ENCODE peak calls at places on chromosomes 16 and 17, in five cellular contexts. T is HCT116, G is PC-3, X is mesenchymal stem cell, C is fibroblast of lung. A is an unnamed sample.

GRCh38 chr16:19210968-19211367 is 42.9 kb downstream of the SYT17 start:
- DNase-seq in T (no peak), G (no peak), X (no peak), C (no peak), A (no peak)

GRCh38 chr17:8185580-8186445 is 4.2 kb downstream of the BORCS6 start:
- DNase-seq in T (no peak), G (peak; percentile 76), X (peak; percentile 60), C (peak; percentile 70), A (peak; percentile 46)

GRCh38 chr16:78478267-78478821 is 378.9 kb downstream of the WWOX start:
- DNase-seq in T (no peak), G (no peak), X (peak; percentile 16), C (no peak), A (no peak)

GRCh38 chr17:8900626-8901585 is 33.4 kb upstream of the PIK3R6 start:
- DNase-seq in T (no peak), G (no peak), X (no peak), C (no peak), A (no peak)

GRCh38 chr17:77696720-77697460 is 261.6 kb upstream of the TNRC6C start:
- DNase-seq in T (no peak), G (no peak), X (no peak), C (no peak), A (no peak)

GRCh38 chr16:52603015-52603414 is 56.1 kb upstream of the TOX3 start:
- DNase-seq in T (no peak), G (no peak), X (no peak), C (no peak), A (no peak)

GRCh38 chr17:54891176-54891821 is 9.4 kb upstream of the TOM1L1 start:
- DNase-seq in T (peak; percentile 57), G (peak; percentile 88), X (peak; percentile 72), C (peak; percentile 77), A (peak; percentile 68)

GRCh38 chr17:18256776-18257175 is 1.8 kb downstream of the FLII start:
- DNase-seq in T (no peak), G (no peak), X (no peak), C (no peak), A (no peak)

GRCh38 chr17:10879110-10879509 is 41.2 kb upstream of the PIRT start:
- DNase-seq in T (no peak), G (peak; percentile 7), X (no peak), C (no peak), A (no peak)

GRCh38 chr17:81241648-81242420 is 2.7 kb downstream of the NDUFAF8 start:
- DNase-seq in T (no peak), G (peak; percentile 34), X (peak; percentile 54), C (peak; percentile 30), A (no peak)

GRCh38 chr16:24493859-24494258 is 45.5 kb upstream of the RBBP6 start:
- DNase-seq in T (no peak), G (peak; percentile 68), X (no peak), C (no peak), A (peak; percentile 46)

GRCh38 chr16:67923414-67924127 is 8.1 kb downstream of the CTRL start:
- DNase-seq in T (no peak), G (no peak), X (no peak), C (no peak), A (no peak)
- H3K27ac ChIP-seq in T (no peak overlapping the region), G (no peak overlapping the region), X (no peak overlapping the region), C (no peak overlapping the region), A (no peak overlapping the region)

GRCh38 chr16:694863-695354 is 4.7 kb upstream of the WDR24 start:
- DNase-seq in T (no peak), G (no peak), X (no peak), C (no peak), A (no peak)
- H2AFZ ChIP-seq in T (no peak overlapping the region), G (no peak overlapping the region), X (no peak overlapping the region), C (no peak overlapping the region), A (no peak overlapping the region)

GRCh38 chr17:82492647-82493516 is 26.6 kb upstream of the FOXK2 start:
- DNase-seq in T (no peak), G (peak; percentile 82), X (peak; percentile 58), C (peak; percentile 75), A (peak; percentile 63)
- H3K27ac ChIP-seq in T (peak overlapping the region; percentile 76), G (peak overlapping the region; percentile 65), X (no peak overlapping the region), C (no peak overlapping the region), A (peak overlapping the region; percentile 37)

DNA sequence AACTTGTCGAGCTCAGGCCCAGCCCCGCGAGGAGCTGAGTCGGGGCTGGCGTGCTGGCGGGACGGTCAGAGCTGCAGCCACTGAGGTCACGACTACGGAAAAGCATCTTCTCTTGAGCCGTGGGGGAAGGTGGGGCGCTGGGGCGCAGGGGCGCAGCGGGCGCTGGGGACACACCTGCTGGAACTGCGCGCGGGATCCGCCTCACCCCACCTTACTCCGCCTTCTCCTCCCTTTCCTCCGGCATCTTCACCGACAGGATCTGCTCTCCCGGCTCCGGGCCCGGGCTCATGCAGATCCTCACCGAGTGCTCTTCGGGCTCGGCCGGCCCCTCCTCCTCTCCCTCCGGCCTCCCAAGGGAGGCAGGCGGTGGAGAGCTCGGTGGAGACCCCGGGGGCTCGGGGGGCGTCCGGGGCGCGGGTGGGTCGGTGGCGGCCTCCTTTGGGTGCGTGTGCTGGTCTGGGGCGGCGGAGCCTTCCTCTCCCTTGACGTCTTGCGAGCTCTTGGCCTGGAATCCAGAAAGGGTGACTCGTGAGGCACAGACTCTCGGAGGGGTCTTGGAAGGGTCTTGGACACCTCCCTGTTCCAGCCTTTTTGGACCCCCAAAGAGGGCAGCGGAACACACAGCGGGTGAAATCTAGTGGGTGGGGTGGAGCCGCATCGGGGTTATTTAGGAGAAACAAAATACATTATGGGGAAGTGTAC is 81.8 kb upstream of the KIFC3 start:
- DNase-seq in T (no peak), G (no peak), X (no peak), C (no peak), A (no peak)
- H2AFZ ChIP-seq in T (no peak overlapping the region), G (no peak overlapping the region), X (no peak overlapping the region), C (no peak overlapping the region), A (no peak overlapping the region)

GRCh38 chr17:40452921-40453378 is 9.7 kb downstream of the IGFBP4 start:
- DNase-seq in T (no peak), G (peak; percentile 45), X (no peak), C (peak; percentile 40), A (no peak)
- H3K27ac ChIP-seq in T (no peak overlapping the region), G (peak overlapping the region; percentile 16), X (no peak overlapping the region), C (peak overlapping the region; percentile 91), A (no peak overlapping the region)

DNA sequence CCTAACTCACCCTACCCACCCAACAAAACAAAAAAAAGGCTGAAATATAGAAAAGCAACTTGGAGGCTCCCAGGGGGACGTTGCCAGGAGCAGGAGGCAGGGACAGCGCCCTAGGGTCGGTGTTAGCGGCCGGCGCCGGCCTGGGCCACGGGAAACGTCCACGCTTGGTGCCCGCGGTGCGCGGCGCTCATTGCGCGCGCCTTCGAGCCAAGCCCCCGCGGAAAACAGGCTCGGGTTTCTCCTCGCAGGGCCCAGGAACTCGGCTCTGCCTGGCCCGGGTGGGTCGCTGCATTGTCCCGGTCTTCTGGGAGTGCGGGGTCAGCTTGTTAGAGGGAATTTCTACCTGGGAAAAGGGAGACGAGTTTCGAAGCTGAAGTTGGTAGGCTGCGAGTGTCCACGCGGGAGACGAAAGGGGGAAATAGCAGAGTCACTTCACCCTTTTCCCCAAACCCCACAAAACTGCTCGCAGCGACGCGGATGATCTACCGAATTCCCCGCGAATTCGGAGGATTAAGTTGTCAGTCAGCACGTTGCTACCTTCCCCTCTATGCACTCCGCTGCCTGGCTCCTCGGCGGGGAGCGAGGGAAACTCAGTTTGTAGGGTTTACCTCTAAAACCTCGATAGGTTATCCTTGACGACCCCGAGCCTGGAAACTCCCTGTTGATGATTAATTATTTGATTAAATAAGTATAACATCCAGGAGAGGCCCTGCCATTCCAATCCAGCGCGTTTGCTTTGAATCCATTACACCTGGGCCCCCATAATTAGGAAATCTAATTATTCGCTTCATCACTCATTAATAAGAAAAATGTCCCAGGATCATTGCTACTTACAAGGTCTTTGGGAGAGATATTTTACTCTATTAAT is 751 bp upstream of the FOXC2 start:
- DNase-seq in T (no peak), G (no peak), X (no peak), C (no peak), A (no peak)
- H2AFZ ChIP-seq in T (no peak overlapping the region), G (no peak overlapping the region), X (no peak overlapping the region), C (peak overlapping the region; percentile 51), A (no peak overlapping the region)

GRCh38 chr17:32928527-32929287 is 754 bp downstream of the TMEM98 start:
- DNase-seq in T (no peak), G (no peak), X (peak; percentile 46), C (peak; percentile 40), A (no peak)
- H3K27ac ChIP-seq in T (no peak overlapping the region), G (no peak overlapping the region), X (peak overlapping the region; percentile 42), C (peak overlapping the region; percentile 62), A (no peak overlapping the region)

DNA sequence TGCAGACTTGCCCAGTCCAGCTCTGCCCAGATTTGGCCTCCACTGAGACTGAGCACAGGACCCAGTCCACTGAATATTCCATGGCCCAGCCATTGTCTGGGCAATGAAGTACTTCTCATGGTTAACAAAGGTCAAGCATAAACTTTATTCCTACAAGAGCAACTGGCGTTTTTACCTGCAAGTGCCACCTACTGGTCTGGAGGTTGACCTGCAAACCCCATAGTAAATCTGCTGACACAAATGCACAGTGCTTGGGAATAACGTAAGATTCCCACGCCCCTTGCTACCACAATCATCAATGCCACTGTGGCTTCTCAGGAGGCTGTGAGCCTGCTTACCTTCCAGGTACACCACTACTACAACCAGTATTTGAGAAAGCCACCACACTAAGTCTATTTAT is 170.2 kb downstream of the CEP112 start:
- DNase-seq in T (no peak), G (peak; percentile 4), X (no peak), C (no peak), A (no peak)
- H2AFZ ChIP-seq in T (no peak overlapping the region), G (no peak overlapping the region), X (no peak overlapping the region), C (no peak overlapping the region), A (no peak overlapping the region)

GRCh38 chr16:26598061-26598460 is 468.7 kb upstream of the C16orf82 start:
- DNase-seq in T (peak; percentile 4), G (peak; percentile 3), X (no peak), C (no peak), A (no peak)

GRCh38 chr16:26598989-26599785 is 467.5 kb upstream of the C16orf82 start:
- DNase-seq in T (no peak), G (no peak), X (no peak), C (no peak), A (no peak)

GRCh38 chr16:26594666-26595065 is 472.1 kb upstream of the C16orf82 start:
- DNase-seq in T (no peak), G (no peak), X (no peak), C (no peak), A (no peak)

GRCh38 chr16:26595199-26595598 is 471.5 kb upstream of the C16orf82 start:
- DNase-seq in T (no peak), G (no peak), X (no peak), C (no peak), A (no peak)

DNA sequence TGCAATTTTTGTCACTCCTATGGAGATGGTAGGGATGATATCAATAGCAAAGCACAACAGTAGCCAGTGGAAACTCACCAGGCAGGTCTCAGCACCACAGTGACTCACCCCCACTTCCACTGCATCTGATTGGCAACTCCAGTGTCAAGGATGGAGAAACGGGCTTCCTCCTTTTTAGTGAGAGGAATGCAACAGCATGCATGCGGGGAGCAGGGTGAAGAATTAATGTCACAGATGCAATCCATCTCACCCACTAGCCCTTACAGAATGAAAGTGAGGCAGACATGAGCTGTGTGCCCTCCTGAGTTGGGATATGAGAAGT is 467.0 kb upstream of the C16orf82 start:
- DNase-seq in T (no peak), G (no peak), X (no peak), C (no peak), A (no peak)
- H3K27ac ChIP-seq in T (no peak overlapping the region), G (no peak overlapping the region), X (no peak overlapping the region), C (no peak overlapping the region), A (no peak overlapping the region)

A was measured in PC-9.